ENCODE peak calls at places on chromosomes 13 and 19, in six cellular contexts. Z, I, B, E, Q and V are unnamed samples.

GRCh38 chr13:98300956-98301641 is 124.0 kb upstream of the RNF113B start:
- DNase-seq in Z (no peak), I (peak), B (no peak), E (no peak), Q (no peak), V (no peak)

GRCh38 chr13:111326981-111327642 is 6.7 kb downstream of the TEX29 start:
- DNase-seq in Z (no peak), I (no peak), B (no peak), E (no peak), Q (no peak), V (no peak)

GRCh38 chr19:54317108-54317964 is 4.4 kb upstream of the LILRA5 start:
- DNase-seq in Z (no peak), I (no peak), B (no peak), E (no peak), Q (no peak), V (no peak)

GRCh38 chr19:13839938-13840750 is 36.8 kb upstream of the NANOS3 start:
- DNase-seq in Z (peak), I (peak), B (peak), E (no peak), Q (peak), V (peak)

GRCh38 chr13:24276310-24276709 is 33.1 kb upstream of the C1QTNF9 start:
- DNase-seq in Z (no peak), I (no peak), B (no peak), E (no peak), Q (no peak), V (no peak)

GRCh38 chr13:44664308-44664707 is 88.2 kb upstream of the TSC22D1 start:
- DNase-seq in Z (no peak), I (no peak), B (no peak), E (no peak), Q (no peak), V (no peak)

GRCh38 chr19:19335408-19336158 is 15.0 kb downstream of the MAU2 start:
- DNase-seq in Z (no peak), I (no peak), B (no peak), E (no peak), Q (no peak), V (no peak)

GRCh38 chr19:35915508-35915907 is 7.4 kb upstream of the TYROBP start:
- DNase-seq in Z (no peak), I (no peak), B (no peak), E (no peak), Q (no peak), V (no peak)

GRCh38 chr19:17487240-17488121 is 17.2 kb downstream of the SLC27A1 start:
- DNase-seq in Z (no peak), I (no peak), B (no peak), E (no peak), Q (no peak), V (no peak)

GRCh38 chr19:1748703-1749341 is 4.5 kb upstream of the ONECUT3 start:
- DNase-seq in Z (no peak), I (no peak), B (no peak), E (no peak), Q (no peak), V (no peak)

GRCh38 chr13:26508885-26509284 is 48.6 kb upstream of the WASF3 start:
- DNase-seq in Z (no peak), I (peak), B (no peak), E (no peak), Q (peak), V (no peak)